ENCODE peak calls at places on chromosomes 7 and 10, in nine cellular contexts. X, M, G, I, C, P, Q, B and R are unnamed samples.

GRCh38 chr10:27635699-27636270 is 109.8 kb downstream of the MKX start:
- DNase-seq in X (no peak), M (no peak), G (no peak), I (no peak), C (no peak), P (no peak), Q (no peak), B (no peak), R (no peak)

GRCh38 chr7:43905954-43906326 is 456 bp downstream of the URGCP start:
- DNase-seq in X (peak; percentile 29), M (peak; percentile 28), G (peak; percentile 66), I (peak; percentile 83), C (peak; percentile 34), P (peak; percentile 14), Q (peak; percentile 57), B (peak; percentile 48), R (peak; percentile 27)

GRCh38 chr7:79317728-79318127 is 135.7 kb downstream of the MAGI2 start:
- DNase-seq in X (no peak), M (no peak), G (no peak), I (no peak), C (peak; percentile 97), P (peak; percentile 80), Q (no peak), B (peak; percentile 46), R (no peak)

GRCh38 chr7:47375121-47375551 is 206.8 kb downstream of the TNS3 start:
- DNase-seq in X (no peak), M (peak; percentile 1), G (peak; percentile 29), I (peak; percentile 24), C (peak; percentile 76), P (no peak), Q (no peak), B (no peak), R (peak; percentile 2)

GRCh38 chr10:688621-689426 is 644 bp downstream of the DIP2C start:
- DNase-seq in X (peak; percentile 49), M (peak; percentile 45), G (no peak), I (no peak), C (peak; percentile 37), P (no peak), Q (peak; percentile 54), B (peak; percentile 35), R (peak; percentile 36)

GRCh38 chr7:94043299-94043698 is 39.1 kb upstream of the BET1 start:
- DNase-seq in X (no peak), M (no peak), G (no peak), I (no peak), C (peak; percentile 69), P (no peak), Q (no peak), B (no peak), R (no peak)

GRCh38 chr10:106952033-106952432 is 212.5 kb downstream of the SORCS1 start:
- DNase-seq in X (no peak), M (no peak), G (no peak), I (no peak), C (no peak), P (no peak), Q (no peak), B (no peak), R (no peak)

GRCh38 chr10:282294-283139 is 147.3 kb downstream of the ZMYND11 start:
- DNase-seq in X (no peak), M (no peak), G (no peak), I (no peak), C (peak; percentile 72), P (no peak), Q (no peak), B (no peak), R (no peak)

GRCh38 chr10:116690356-116691078 is 51.8 kb downstream of the HSPA12A start:
- DNase-seq in X (peak; percentile 47), M (no peak), G (peak; percentile 70), I (no peak), C (peak; percentile 28), P (no peak), Q (peak; percentile 54), B (no peak), R (no peak)

GRCh38 chr10:56505555-56505954 is 144.5 kb upstream of the ZWINT start:
- DNase-seq in X (no peak), M (no peak), G (no peak), I (no peak), C (no peak), P (no peak), Q (no peak), B (no peak), R (no peak)

GRCh38 chr7:5594616-5595544 is 171.2 kb upstream of the TNRC18 start:
- DNase-seq in X (no peak), M (no peak), G (no peak), I (no peak), C (peak; percentile 38), P (no peak), Q (no peak), B (no peak), R (no peak)

GRCh38 chr7:158247758-158248487 is 339.7 kb downstream of the PTPRN2 start:
- DNase-seq in X (no peak), M (peak; percentile 20), G (peak; percentile 48), I (peak; percentile 16), C (no peak), P (no peak), Q (peak; percentile 6), B (no peak), R (no peak)

GRCh38 chr7:101138149-101138870 is 11.4 kb downstream of the SERPINE1 start:
- DNase-seq in X (peak; percentile 92), M (peak; percentile 79), G (peak; percentile 94), I (no peak), C (peak; percentile 98), P (peak; percentile 90), Q (peak; percentile 57), B (peak; percentile 75), R (peak; percentile 80)

DNA sequence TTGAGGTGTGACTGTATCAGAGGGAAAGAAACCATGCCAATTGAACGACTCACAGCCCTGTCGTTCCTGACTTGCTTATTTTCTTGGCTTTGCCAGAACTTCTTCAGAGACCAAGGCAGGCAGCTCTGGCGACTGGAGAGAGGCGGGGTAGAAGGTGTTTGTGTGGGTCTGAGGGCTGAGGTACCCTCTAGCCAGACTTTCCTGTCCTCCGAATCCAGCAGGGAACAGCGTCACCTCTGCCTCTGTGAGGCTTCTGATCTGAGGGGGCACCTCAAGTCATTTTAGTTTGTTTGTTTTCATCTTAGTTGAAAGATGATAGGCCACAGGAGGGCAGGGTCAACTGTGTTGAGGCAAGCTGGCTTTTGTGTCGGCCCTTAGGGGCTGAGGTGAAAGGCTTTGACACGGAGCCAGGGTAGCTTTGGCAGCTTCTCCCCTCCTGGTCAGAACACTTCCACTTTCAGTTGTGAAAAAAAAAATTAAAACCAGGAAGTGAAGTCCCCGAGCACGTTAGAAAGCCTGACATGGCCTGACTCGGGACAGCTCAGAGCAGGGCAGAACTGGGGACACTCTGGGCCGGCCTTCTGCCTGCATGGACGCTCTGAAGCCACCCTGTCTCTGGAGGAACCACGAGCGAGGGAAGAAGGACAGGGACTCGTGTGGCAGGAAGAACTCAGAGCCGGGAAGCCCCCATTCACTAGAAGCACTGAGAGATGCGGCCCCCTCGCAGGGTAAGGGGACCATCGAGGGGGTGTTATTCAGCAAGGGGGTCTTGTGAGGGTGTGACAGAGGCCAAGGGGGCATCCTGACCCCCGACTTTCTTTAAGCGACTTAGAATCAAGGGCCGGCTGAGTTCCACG is 2.0 kb downstream of the ACSL5 start:
- DNase-seq in X (peak; percentile 62), M (peak; percentile 84), G (peak; percentile 71), I (peak; percentile 89), C (peak; percentile 49), P (peak; percentile 56), Q (peak; percentile 44), B (no peak), R (peak; percentile 69)
- TF ChIP-seq POLR2A in X (no peak), M (no peak), G (no peak), I (no peak), C (no peak), P (no peak), Q (no peak), B (no peak), R (peak; percentile 64)

GRCh38 chr10:50506861-50507573 is 116.7 kb downstream of the SGMS1 start:
- DNase-seq in X (peak; percentile 44), M (no peak), G (no peak), I (no peak), C (no peak), P (peak; percentile 58), Q (peak; percentile 85), B (no peak), R (no peak)
- H3K27ac ChIP-seq in X (peak overlapping the region; percentile 18), M (no peak overlapping the region), G (no peak overlapping the region), I (no peak overlapping the region), C (no peak overlapping the region), P (peak overlapping the region; percentile 35), Q (peak overlapping the region; percentile 46), B (no peak overlapping the region), R (no peak overlapping the region)

GRCh38 chr7:99120916-99121315 is 23.0 kb downstream of the SMURF1 start:
- DNase-seq in X (no peak), M (no peak), G (no peak), I (no peak), C (no peak), P (no peak), Q (no peak), B (no peak), R (no peak)
- TF ChIP-seq POLR2A in X (no peak), M (no peak), G (no peak), I (no peak), C (no peak), P (no peak), Q (no peak), B (no peak), R (no peak)

GRCh38 chr10:13706175-13706574 is 119.4 kb downstream of the PRPF18 start:
- DNase-seq in X (no peak), M (no peak), G (no peak), I (no peak), C (no peak), P (no peak), Q (no peak), B (no peak), R (no peak)

GRCh38 chr10:13706604-13707003 is 119.8 kb downstream of the PRPF18 start:
- DNase-seq in X (no peak), M (no peak), G (no peak), I (peak; percentile 32), C (no peak), P (no peak), Q (no peak), B (no peak), R (peak; percentile 20)

GRCh38 chr10:13707156-13707881 is 120.6 kb downstream of the PRPF18 start:
- DNase-seq in X (peak; percentile 77), M (peak; percentile 75), G (peak; percentile 93), I (peak; percentile 80), C (peak; percentile 95), P (peak; percentile 11), Q (peak; percentile 68), B (peak; percentile 61), R (peak; percentile 75)

GRCh38 chr10:13709931-13710690 is 123.3 kb downstream of the PRPF18 start:
- DNase-seq in X (no peak), M (peak; percentile 37), G (no peak), I (peak; percentile 49), C (no peak), P (no peak), Q (no peak), B (no peak), R (no peak)

DNA sequence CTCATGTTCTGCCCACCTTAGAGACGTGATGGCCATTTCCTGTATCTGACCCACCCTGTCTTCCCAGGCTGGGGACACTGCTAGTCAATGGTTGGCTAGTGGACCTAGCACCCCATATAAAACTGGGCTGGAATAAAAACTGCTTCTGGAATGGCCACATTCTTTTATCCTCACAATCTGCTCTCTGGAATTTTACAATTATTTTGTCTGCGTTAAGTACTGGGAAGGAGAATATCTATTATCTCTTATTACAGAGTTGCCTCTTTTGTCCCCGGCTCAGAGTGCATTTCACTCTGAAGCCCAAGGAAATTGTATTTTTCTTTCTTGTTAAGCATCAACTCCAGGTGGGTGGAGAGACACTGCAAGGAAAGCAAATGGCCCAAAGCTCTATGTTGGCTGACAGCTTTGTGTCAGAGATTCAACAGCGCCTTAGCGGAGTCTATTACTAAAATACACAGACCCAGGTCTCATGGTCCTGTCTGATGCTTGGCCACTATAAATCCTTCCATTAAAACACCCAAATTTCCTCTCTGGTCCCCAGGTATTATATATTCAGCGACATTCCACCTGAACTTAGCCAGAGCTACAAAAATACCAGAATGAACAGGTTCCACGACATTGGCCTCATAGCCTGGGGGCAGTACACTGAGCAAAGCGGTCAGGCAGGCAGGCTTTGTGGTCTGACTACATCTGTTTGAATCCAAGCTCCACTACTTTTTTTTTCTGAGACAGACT is 121.7 kb downstream of the PRPF18 start:
- DNase-seq in X (peak; percentile 30), M (no peak), G (no peak), I (no peak), C (no peak), P (no peak), Q (no peak), B (no peak), R (no peak)
- H3K27ac ChIP-seq in X (peak overlapping the region; percentile 45), M (peak overlapping the region; percentile 63), G (peak overlapping the region; percentile 72), I (no peak overlapping the region), C (peak overlapping the region; percentile 92), P (no peak overlapping the region), Q (no peak overlapping the region), B (no peak overlapping the region), R (peak overlapping the region; percentile 72)